ENCODE peak calls at places on chromosomes 1 and 21, in seven cellular contexts. U is NT2/D1; J is T-helper 2 cell; I is HCT116; B is left ventricle myocardium inferior; T is activated CD4-positive, alpha-beta T cell treated with anti-CD3 and anti-CD28 coated beads, Interleukin-2, amount 10 ng/mL, durations not matched to agents 7 days and 5 days; H is mesothelial cell of epicardium. D is an unnamed sample.

GRCh38 chr21:18951291-18952038 is 547.9 kb upstream of the TMPRSS15 start:
- DNase-seq in H (no peak), T (no peak), B (no peak), J (no peak), I (no peak), U (peak; percentile 79), D (peak; percentile 27)

GRCh38 chr1:98429851-98430496 is 231.5 kb upstream of the SNX7 start:
- DNase-seq in H (no peak), J (no peak), T (no peak), U (no peak), B (no peak), I (no peak), D (no peak)

GRCh38 chr1:11026903-11027302 is 14.4 kb downstream of the TARDBP start:
- DNase-seq in B (no peak), T (no peak), J (no peak), I (no peak), U (no peak), H (no peak), D (no peak)

GRCh38 chr1:19210772-19211549 is 895 bp upstream of the UBR4 start:
- DNase-seq in I (no peak), B (no peak), T (no peak), H (no peak), J (no peak), U (no peak), D (peak; percentile 45)

GRCh38 chr1:150259758-150260669 is 2.4 kb downstream of the CA14 start:
- DNase-seq in T (no peak), B (no peak), U (peak; percentile 90), J (no peak), H (peak; percentile 66), I (no peak), D (no peak)

GRCh38 chr1:232218955-232219865 is 410.7 kb downstream of the SIPA1L2 start:
- DNase-seq in J (no peak), U (no peak), H (no peak), T (no peak), B (peak; percentile 29), I (no peak), D (no peak)

GRCh38 chr1:160652924-160653619 is 6.2 kb upstream of the SLAMF1 start:
- DNase-seq in I (no peak), B (no peak), U (no peak), J (no peak), T (no peak), H (no peak), D (no peak)

GRCh38 chr1:187854457-187854856 is 1025.7 kb downstream of the PLA2G4A start:
- DNase-seq in J (no peak), T (no peak), B (no peak), I (no peak), H (no peak), U (no peak), D (no peak)

GRCh38 chr1:234388094-234388493 is 14.8 kb downstream of the COA6 start:
- DNase-seq in H (no peak), T (no peak), J (no peak), B (no peak), I (no peak), U (no peak), D (no peak)

GRCh38 chr1:16088351-16088911 is 15.0 kb upstream of the FAM131C start:
- DNase-seq in J (no peak), I (no peak), U (no peak), B (peak; percentile 23), T (no peak), H (no peak), D (no peak)

GRCh38 chr1:54421101-54421504 is 14.9 kb upstream of the SSBP3 start:
- DNase-seq in T (no peak), J (no peak), U (no peak), H (no peak), B (no peak), I (peak; percentile 16), D (no peak)

GRCh38 chr1:14626869-14627607 is 28.6 kb downstream of the KAZN start:
- DNase-seq in H (no peak), T (no peak), J (no peak), U (no peak), B (peak; percentile 57), I (no peak), D (no peak)

GRCh38 chr21:34936299-34936698 is 112.8 kb downstream of the RUNX1 start:
- DNase-seq in B (no peak), U (no peak), J (no peak), T (peak; percentile 40), I (no peak), H (no peak), D (no peak)

GRCh38 chr21:44927587-44928461 is 7.1 kb upstream of the ITGB2 start:
- DNase-seq in I (no peak), U (peak; percentile 36), J (peak; percentile 76), T (peak; percentile 91), B (peak; percentile 46), H (no peak), D (peak; percentile 46)

GRCh38 chr1:212692774-212693644 is 6.6 kb downstream of the BATF3 start:
- DNase-seq in T (no peak), J (no peak), H (no peak), B (no peak), I (no peak), U (peak; percentile 70), D (no peak)

GRCh38 chr21:37008705-37009104 is 2.2 kb downstream of the RIPPLY3 start:
- DNase-seq in T (no peak), U (no peak), H (no peak), B (no peak), I (no peak), J (no peak), D (no peak)

GRCh38 chr1:217462159-217462558 is 168.7 kb downstream of the GPATCH2 start:
- DNase-seq in T (no peak), H (no peak), B (no peak), J (no peak), I (no peak), U (no peak), D (no peak)

GRCh38 chr1:184945678-184946412 is 28.5 kb downstream of the NIBAN1 start:
- DNase-seq in H (no peak), B (no peak), U (no peak), T (no peak), J (no peak), I (no peak), D (peak; percentile 55)

GRCh38 chr1:6912507-6912906 is 127.3 kb downstream of the CAMTA1 start:
- DNase-seq in B (no peak), I (no peak), U (no peak), T (no peak), H (no peak), J (no peak), D (no peak)

GRCh38 chr1:65539272-65540131 is 119.0 kb downstream of the LEPR start:
- DNase-seq in H (no peak), U (no peak), T (no peak), I (no peak), J (no peak), B (no peak), D (no peak)

GRCh38 chr1:207845109-207845508 is 65.8 kb downstream of the CD34 start:
- DNase-seq in U (no peak), H (no peak), J (no peak), T (no peak), I (no peak), B (no peak), D (no peak)

GRCh38 chr1:7454052-7454815 is 316.9 kb upstream of the VAMP3 start:
- DNase-seq in B (peak; percentile 31), I (no peak), J (no peak), T (no peak), H (no peak), U (no peak), D (no peak)

GRCh38 chr1:219088778-219089557 is 84.7 kb upstream of the LYPLAL1 start:
- DNase-seq in U (no peak), I (peak; percentile 37), J (no peak), T (no peak), H (no peak), B (peak; percentile 19), D (peak; percentile 96)

GRCh38 chr1:184615301-184615700 is 139.4 kb downstream of the EDEM3 start:
- DNase-seq in U (no peak), T (no peak), B (no peak), J (no peak), I (no peak), H (no peak), D (no peak)

GRCh38 chr1:54137532-54138061 is 15.2 kb downstream of the CDCP2 start:
- DNase-seq in J (no peak), I (no peak), B (no peak), T (no peak), U (no peak), H (no peak), D (no peak)

D was measured in AML-193.